ENCODE peak calls at places on chromosomes 13 and 19, in four cellular contexts. J is stromal cell of bone marrow, B is PC-9, U is body of pancreas. Y is an unnamed sample.

GRCh38 chr19:44236384-44236783 is 23.3 kb upstream of the ZNF233 start:
- DNase-seq in J (no peak), U (no peak), B (no peak), Y (no peak)

GRCh38 chr19:55383789-55384575 is at the start of gene TMEM238:
- DNase-seq in U (peak), J (no peak), B (peak), Y (no peak)

GRCh38 chr13:65966991-65967451 is 1263.1 kb downstream of the PCDH9 start:
- DNase-seq in U (no peak), B (peak), J (peak), Y (no peak)

GRCh38 chr13:75774176-75774575 is 138.0 kb downstream of the LMO7 start:
- DNase-seq in B (no peak), J (no peak), U (no peak), Y (no peak)

GRCh38 chr19:23718802-23719201 is 31.8 kb upstream of the ZNF675 start:
- DNase-seq in U (no peak), B (no peak), J (no peak), Y (no peak)

GRCh38 chr13:111043575-111043982 is 71.5 kb upstream of the ARHGEF7 start:
- DNase-seq in U (no peak), B (peak), J (peak), Y (no peak)

GRCh38 chr13:22926176-22927007 is 254.4 kb upstream of the SGCG start:
- DNase-seq in B (no peak), J (no peak), U (peak), Y (no peak)

GRCh38 chr19:3801412-3802096 is 15.4 kb upstream of the MATK start:
- DNase-seq in U (peak), B (no peak), J (no peak), Y (no peak)

GRCh38 chr13:92345627-92346026 is 881.0 kb upstream of the GPC6 start:
- DNase-seq in U (no peak), J (no peak), B (no peak), Y (no peak)

GRCh38 chr19:16445238-16446107 is 26.3 kb downstream of the EPS15L1 start:
- DNase-seq in B (no peak), U (no peak), J (no peak), Y (no peak)

GRCh38 chr19:3653865-3654513 is 27.4 kb upstream of the CACTIN start:
- DNase-seq in B (no peak), J (no peak), U (no peak), Y (no peak)

GRCh38 chr13:76885203-76886004 is 801 bp downstream of the KCTD12 start:
- DNase-seq in J (no peak), U (peak), B (peak), Y (no peak)

GRCh38 chr13:37360556-37360955 is 238.0 kb downstream of the POSTN start:
- DNase-seq in U (no peak), J (no peak), B (no peak), Y (no peak)

GRCh38 chr13:110521946-110522345 is 39.6 kb downstream of the RAB20 start:
- DNase-seq in J (no peak), U (no peak), B (no peak), Y (no peak)

GRCh38 chr13:111242585-111242984 is 77.9 kb upstream of the TEX29 start:
- DNase-seq in U (no peak), B (no peak), J (no peak), Y (no peak)

GRCh38 chr19:13079542-13079986 is 23.1 kb downstream of the LYL1 start:
- DNase-seq in J (no peak), B (peak), U (no peak), Y (no peak)

GRCh38 chr19:52694921-52695320 is 39.9 kb downstream of the ZNF611 start:
- DNase-seq in J (no peak), U (no peak), B (no peak), Y (no peak)

GRCh38 chr19:53037101-53038097 is 7.1 kb upstream of the ERVV-2 start:
- DNase-seq in B (peak), U (peak), J (peak), Y (no peak)

GRCh38 chr13:97367016-97367415 is 67.0 kb upstream of the RAP2A start:
- DNase-seq in U (no peak), J (peak), B (no peak), Y (no peak)

GRCh38 chr19:35362261-35363000 is 4.2 kb downstream of the FFAR3 start:
- DNase-seq in U (no peak), B (no peak), J (no peak), Y (no peak)

GRCh38 chr13:51727634-51728274 is 76.2 kb downstream of the DHRS12 start:
- DNase-seq in B (no peak), U (no peak), J (no peak), Y (no peak)

Y was measured in AG04450.